ENCODE peak calls at places on chromosomes 5 and 9, in six cellular contexts. P is IMR-90, M is GM13976, G is coronary artery, I is endodermal cell, B is WTC11. X is an unnamed sample.

GRCh38 chr5:60851681-60852080 is 7.6 kb upstream of the ELOVL7 start:
- DNase-seq in P (no peak), M (no peak), G (no peak), B (no peak), I (no peak), X (no peak)

GRCh38 chr5:132433141-132433540 is 57.4 kb downstream of the IRF1 start:
- DNase-seq in G (no peak), P (no peak), I (peak), M (no peak), B (no peak), X (no peak)

GRCh38 chr5:19734706-19735240 is 253.2 kb downstream of the CDH18 start:
- DNase-seq in P (no peak), M (no peak), I (no peak), B (no peak), G (no peak), X (no peak)

GRCh38 chr5:158819840-158820620 is 279.7 kb downstream of the EBF1 start:
- DNase-seq in P (peak), B (no peak), I (no peak), M (peak), G (no peak), X (no peak)

GRCh38 chr5:153953411-153953810 is 85.3 kb downstream of the FAM114A2 start:
- DNase-seq in M (no peak), P (no peak), I (no peak), B (no peak), G (no peak), X (no peak)

GRCh38 chr5:176671399-176671798 is 24.1 kb downstream of the TSPAN17 start:
- DNase-seq in B (no peak), P (no peak), G (no peak), I (no peak), M (no peak), X (no peak)

GRCh38 chr9:27572566-27572917 is 739 bp downstream of the C9orf72 start:
- DNase-seq in B (no peak), I (peak), P (no peak), M (no peak), G (no peak), X (peak)

GRCh38 chr5:115100556-115100955 is 69.2 kb downstream of the TRIM36 start:
- DNase-seq in P (no peak), I (no peak), M (no peak), G (no peak), B (no peak), X (no peak)

GRCh38 chr5:45162974-45163373 is 354.2 kb downstream of the MRPS30 start:
- DNase-seq in I (no peak), B (no peak), M (no peak), G (no peak), P (no peak), X (no peak)

GRCh38 chr5:65482727-65483473 is 1.2 kb upstream of the ADAMTS6 start:
- DNase-seq in M (no peak), G (no peak), B (no peak), I (peak), P (peak), X (peak)

GRCh38 chr5:68304421-68305052 is 89.0 kb downstream of the PIK3R1 start:
- DNase-seq in P (no peak), I (no peak), G (no peak), B (no peak), M (no peak), X (no peak)

GRCh38 chr5:9851458-9851857 is 221.3 kb upstream of the TAS2R1 start:
- DNase-seq in M (no peak), P (peak), B (no peak), G (no peak), I (no peak), X (no peak)
- TF ChIP-seq CTCF in M (no peak), P (peak), B (no peak), G (no peak), I (peak), X (peak)

DNA sequence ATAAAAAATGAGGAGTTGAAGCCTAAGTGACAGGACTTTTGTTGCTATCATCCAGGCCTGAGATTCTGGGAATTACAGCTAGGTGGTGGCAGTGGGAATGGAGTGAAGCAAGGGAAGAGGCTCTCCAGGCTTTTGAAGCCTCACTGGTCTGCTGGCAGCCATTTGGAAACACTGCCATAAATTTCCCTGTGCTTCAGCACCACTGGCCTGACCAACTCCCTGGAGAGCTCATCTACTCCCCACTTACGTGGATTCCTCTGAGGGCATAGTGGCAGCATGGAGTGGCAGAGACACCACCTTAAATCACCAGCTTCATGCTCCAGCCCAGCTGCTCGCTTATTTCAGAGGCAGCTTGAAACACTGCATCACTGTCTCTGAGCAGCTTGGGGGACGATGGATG is 518.2 kb downstream of the TLR4 start:
- DNase-seq in P (no peak), B (peak), M (no peak), I (peak), G (no peak), X (peak)
- TF ChIP-seq CTCF in P (no peak), B (no peak), M (no peak), I (peak), G (no peak), X (no peak)

GRCh38 chr5:141269195-141269594 is 24.0 kb downstream of the PCDHB15 start:
- DNase-seq in M (no peak), B (no peak), I (no peak), G (no peak), P (no peak), X (no peak)

DNA sequence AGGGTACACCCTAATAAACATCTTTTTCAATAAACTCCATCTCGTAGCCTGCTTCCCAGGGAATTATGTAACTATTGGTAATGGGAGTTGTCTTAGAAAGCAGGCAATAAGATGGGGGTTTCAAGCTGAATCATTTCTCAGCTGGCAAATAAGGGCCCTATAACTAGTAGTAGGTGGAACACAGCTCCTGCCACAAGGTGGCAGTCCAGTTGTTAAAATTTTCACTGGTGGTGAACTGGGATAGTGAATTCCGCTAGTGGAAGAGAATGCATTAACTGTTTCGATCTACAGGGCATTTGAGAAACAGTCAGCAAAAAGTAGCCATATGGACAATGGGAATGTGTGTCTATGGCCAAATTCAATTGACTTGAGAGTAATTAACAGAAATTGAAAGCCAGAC is 27.7 kb downstream of the PCDHB15 start:
- DNase-seq in M (no peak), G (no peak), B (peak), P (no peak), I (peak), X (no peak)
- TF ChIP-seq CTCF in M (no peak), G (no peak), B (no peak), P (no peak), I (peak), X (no peak)

GRCh38 chr9:129182625-129183494 is 4.8 kb upstream of the IER5L start:
- DNase-seq in M (no peak), P (no peak), G (no peak), I (peak), B (peak), X (peak)
- TF ChIP-seq CTCF in M (peak), P (peak), G (no peak), I (peak), B (peak), X (peak)

GRCh38 chr5:7415948-7416535 is 20.1 kb downstream of the ADCY2 start:
- DNase-seq in I (no peak), B (no peak), G (no peak), P (no peak), M (no peak), X (no peak)

GRCh38 chr5:7405277-7405676 is 9.3 kb downstream of the ADCY2 start:
- DNase-seq in M (no peak), I (peak), G (no peak), B (no peak), P (no peak), X (no peak)

GRCh38 chr5:7415123-7415522 is 19.2 kb downstream of the ADCY2 start:
- DNase-seq in P (no peak), B (no peak), I (no peak), G (no peak), M (no peak), X (no peak)

GRCh38 chr5:7412369-7412768 is 16.4 kb downstream of the ADCY2 start:
- DNase-seq in P (no peak), B (no peak), M (no peak), G (no peak), I (no peak), X (no peak)

GRCh38 chr5:7410936-7411511 is 15.1 kb downstream of the ADCY2 start:
- DNase-seq in G (no peak), P (no peak), I (no peak), B (no peak), M (no peak), X (no peak)
- TF ChIP-seq CTCF in G (no peak), P (no peak), I (no peak), B (no peak), M (no peak), X (no peak)

DNA sequence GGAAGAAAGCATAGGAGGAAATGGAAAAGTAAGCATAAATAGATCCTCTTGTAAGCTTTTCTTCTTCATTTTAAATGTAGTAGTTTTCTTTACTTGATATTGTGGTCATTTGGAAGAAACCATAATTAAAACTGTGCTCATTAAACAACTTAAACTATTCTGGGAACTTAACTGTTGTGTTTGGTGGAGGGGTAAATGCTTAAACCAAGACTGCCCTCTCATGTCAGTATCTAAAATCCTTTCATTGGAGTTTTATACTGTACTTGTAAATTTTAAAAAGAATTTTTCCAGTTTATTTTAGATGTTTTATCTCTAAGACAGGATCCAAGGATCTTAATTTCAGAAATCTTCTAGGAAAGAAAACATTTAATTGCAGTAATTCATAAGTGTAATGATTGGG is 41.4 kb downstream of the MAP3K1 start:
- DNase-seq in G (no peak), M (no peak), B (no peak), P (no peak), I (no peak), X (no peak)
- TF ChIP-seq CTCF in G (no peak), M (no peak), B (no peak), P (peak), I (no peak), X (no peak)

GRCh38 chr5:157308826-157309465 is 43.0 kb downstream of the CYFIP2 start:
- DNase-seq in M (no peak), P (no peak), I (no peak), G (no peak), B (no peak), X (no peak)
- TF ChIP-seq CTCF in M (no peak), P (no peak), I (peak), G (no peak), B (no peak), X (no peak)